ENCODE peak calls at places on chromosomes 7 and 10, in five cellular contexts. L is stomach, U is suprapubic skin, B is SK-N-SH, S is A549. C is an unnamed sample.
A peak's percentile ranks its signal among the peaks of the same experiment; 100 is the strongest.

GRCh38 chr10:4242561-4243035 is 457.6 kb upstream of the KLF6 start:
- DNase-seq in S (no peak), U (no peak), B (no peak), L (no peak), C (no peak)

GRCh38 chr10:124392651-124393342 is 25.9 kb downstream of the OAT start:
- DNase-seq in L (no peak), S (no peak), B (no peak), U (no peak), C (no peak)

GRCh38 chr10:45660876-45661411 is 11.6 kb downstream of the ZFAND4 start:
- DNase-seq in L (no peak), B (no peak), U (no peak), S (no peak), C (no peak)

GRCh38 chr7:18458830-18459229 is 36.7 kb upstream of the HDAC9 start:
- DNase-seq in B (no peak), U (no peak), L (no peak), S (no peak), C (no peak)

GRCh38 chr7:82264752-82265305 is 178.7 kb downstream of the CACNA2D1 start:
- DNase-seq in S (no peak), L (no peak), U (no peak), B (no peak), C (no peak)

GRCh38 chr10:33334839-33335549 is 527 bp upstream of the NRP1 start:
- DNase-seq in S (peak; percentile 88), L (peak; percentile 57), U (peak; percentile 85), B (peak; percentile 88), C (peak; percentile 82)

GRCh38 chr7:79063019-79063698 is 390.3 kb downstream of the MAGI2 start:
- DNase-seq in B (peak; percentile 6), S (no peak), U (no peak), L (no peak), C (no peak)

GRCh38 chr7:41292457-41292856 is 410.4 kb downstream of the INHBA start:
- DNase-seq in B (no peak), L (no peak), U (no peak), S (no peak), C (no peak)

GRCh38 chr10:132172091-132173066 is 14.4 kb upstream of the DPYSL4 start:
- DNase-seq in S (no peak), B (no peak), L (no peak), U (no peak), C (no peak)

GRCh38 chr7:159207398-159207797 is 62.7 kb upstream of the VIPR2 start:
- DNase-seq in S (no peak), L (no peak), U (no peak), B (no peak), C (no peak)

GRCh38 chr7:121442845-121443244 is 46.7 kb upstream of the FAM3C start:
- DNase-seq in S (no peak), U (no peak), L (no peak), B (no peak), C (no peak)

GRCh38 chr7:115217373-115217772 is 295.5 kb downstream of the MDFIC start:
- DNase-seq in B (no peak), L (no peak), S (no peak), U (no peak), C (no peak)

GRCh38 chr10:6297951-6298381 is 95.2 kb downstream of the PFKFB3 start:
- DNase-seq in B (no peak), S (peak; percentile 88), U (no peak), L (peak; percentile 81), C (no peak)

GRCh38 chr10:119378737-119379067 is 163.8 kb downstream of the RGS10 start:
- DNase-seq in U (peak; percentile 59), B (no peak), S (no peak), L (no peak), C (no peak)

GRCh38 chr7:22723171-22723601 is 3.8 kb upstream of the IL6 start:
- DNase-seq in L (peak; percentile 33), U (no peak), B (no peak), S (no peak), C (peak; percentile 34)

GRCh38 chr10:15571570-15571969 is 148.2 kb downstream of the ITGA8 start:
- DNase-seq in S (no peak), L (no peak), U (no peak), B (no peak), C (peak; percentile 67)

GRCh38 chr10:91562839-91563581 is 69.9 kb downstream of the PPP1R3C start:
- DNase-seq in U (no peak), B (no peak), S (no peak), L (no peak), C (no peak)

GRCh38 chr10:130230611-130231010 is 94.4 kb downstream of the GLRX3 start:
- DNase-seq in U (peak; percentile 31), B (no peak), S (no peak), L (peak; percentile 9), C (no peak)

GRCh38 chr7:105010538-105011523 is 3.2 kb upstream of the KMT2E start:
- DNase-seq in L (no peak), B (no peak), S (no peak), U (no peak), C (no peak)

GRCh38 chr10:43390791-43391190 is 18.2 kb downstream of the HNRNPF start:
- DNase-seq in U (peak; percentile 49), S (peak; percentile 73), B (peak; percentile 49), L (no peak), C (no peak)

GRCh38 chr10:103685880-103686669 is 169.3 kb downstream of the SH3PXD2A start:
- DNase-seq in S (peak; percentile 55), L (peak; percentile 82), B (peak; percentile 86), U (peak; percentile 90), C (peak; percentile 89)

GRCh38 chr7:33831389-33832118 is 73.8 kb upstream of the BMPER start:
- DNase-seq in S (no peak), U (no peak), B (no peak), L (no peak), C (no peak)

GRCh38 chr10:1548596-1548995 is 188.7 kb downstream of the ADARB2 start:
- DNase-seq in B (no peak), L (no peak), U (peak; percentile 8), S (no peak), C (no peak)

GRCh38 chr7:23472046-23472445 is 1.8 kb upstream of the IGF2BP3 start:
- DNase-seq in U (no peak), B (no peak), S (no peak), L (no peak), C (no peak)

GRCh38 chr7:28169166-28169713 is 11.4 kb downstream of the JAZF1 start:
- DNase-seq in B (no peak), L (no peak), U (no peak), S (no peak), C (no peak)

GRCh38 chr7:117071597-117071996 is 118.3 kb downstream of the ST7 start:
- DNase-seq in B (peak; percentile 19), U (no peak), S (no peak), L (no peak), C (no peak)

GRCh38 chr7:115511330-115511729 is 519.2 kb downstream of the TFEC start:
- DNase-seq in L (no peak), B (no peak), S (no peak), U (no peak), C (no peak)

GRCh38 chr10:75773813-75774547 is 342.6 kb downstream of the LRMDA start:
- DNase-seq in B (no peak), U (no peak), L (no peak), S (no peak), C (no peak)

GRCh38 chr10:75770634-75771081 is 339.2 kb downstream of the LRMDA start:
- DNase-seq in U (no peak), B (no peak), S (no peak), L (no peak), C (no peak)

GRCh38 chr10:75773139-75773801 is 341.8 kb downstream of the LRMDA start:
- DNase-seq in L (peak; percentile 38), S (peak; percentile 67), U (no peak), B (no peak), C (no peak)

GRCh38 chr10:75771606-75772005 is 340.2 kb downstream of the LRMDA start:
- DNase-seq in S (no peak), U (no peak), B (no peak), L (peak; percentile 36), C (no peak)

GRCh38 chr10:75772153-75772887 is 340.9 kb downstream of the LRMDA start:
- DNase-seq in L (no peak), S (no peak), B (no peak), U (no peak), C (no peak)
- H3K4me3 ChIP-seq in L (peak overlapping the region; percentile 37), S (no peak overlapping the region), B (no peak overlapping the region), U (peak overlapping the region; percentile 23), C (peak overlapping the region; percentile 33)

DNA sequence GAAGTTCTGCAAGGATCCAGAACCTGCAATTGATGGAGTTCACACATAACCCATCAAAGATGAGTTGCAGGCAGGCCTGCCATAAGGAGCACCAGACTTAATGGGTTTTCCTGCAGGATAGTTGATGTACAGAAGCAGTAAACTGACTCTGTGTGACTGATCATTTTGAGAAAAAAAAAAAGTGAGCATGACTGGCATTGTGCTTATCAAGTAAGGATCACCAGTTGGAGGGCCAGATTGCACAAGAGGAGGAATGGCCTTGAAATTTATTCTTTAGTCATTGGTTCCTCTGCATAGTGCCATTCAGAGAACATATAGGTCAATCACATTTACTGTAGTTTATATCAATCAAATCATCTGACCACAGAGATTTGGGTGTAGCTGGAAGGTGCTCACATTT is 3.8 kb downstream of the CYP3A43 start:
- DNase-seq in B (no peak), L (no peak), S (no peak), U (no peak), C (no peak)
- TF ChIP-seq EP300 in B (no peak), L (no peak), S (no peak), U (no peak), C (no peak)

GRCh38 chr7:143514487-143514886 is 36.8 kb downstream of the TAS2R41 start:
- DNase-seq in S (no peak), U (no peak), B (no peak), L (no peak), C (no peak)

GRCh38 chr7:143514995-143515735 is 37.5 kb downstream of the TAS2R41 start:
- DNase-seq in L (no peak), B (no peak), U (no peak), S (no peak), C (no peak)

GRCh38 chr7:143518941-143519340 is 41.3 kb downstream of the TAS2R41 start:
- DNase-seq in U (no peak), L (no peak), B (no peak), S (no peak), C (no peak)

GRCh38 chr7:143518521-143518920 is 40.8 kb downstream of the TAS2R41 start:
- DNase-seq in U (no peak), B (no peak), L (no peak), S (no peak), C (no peak)

DNA sequence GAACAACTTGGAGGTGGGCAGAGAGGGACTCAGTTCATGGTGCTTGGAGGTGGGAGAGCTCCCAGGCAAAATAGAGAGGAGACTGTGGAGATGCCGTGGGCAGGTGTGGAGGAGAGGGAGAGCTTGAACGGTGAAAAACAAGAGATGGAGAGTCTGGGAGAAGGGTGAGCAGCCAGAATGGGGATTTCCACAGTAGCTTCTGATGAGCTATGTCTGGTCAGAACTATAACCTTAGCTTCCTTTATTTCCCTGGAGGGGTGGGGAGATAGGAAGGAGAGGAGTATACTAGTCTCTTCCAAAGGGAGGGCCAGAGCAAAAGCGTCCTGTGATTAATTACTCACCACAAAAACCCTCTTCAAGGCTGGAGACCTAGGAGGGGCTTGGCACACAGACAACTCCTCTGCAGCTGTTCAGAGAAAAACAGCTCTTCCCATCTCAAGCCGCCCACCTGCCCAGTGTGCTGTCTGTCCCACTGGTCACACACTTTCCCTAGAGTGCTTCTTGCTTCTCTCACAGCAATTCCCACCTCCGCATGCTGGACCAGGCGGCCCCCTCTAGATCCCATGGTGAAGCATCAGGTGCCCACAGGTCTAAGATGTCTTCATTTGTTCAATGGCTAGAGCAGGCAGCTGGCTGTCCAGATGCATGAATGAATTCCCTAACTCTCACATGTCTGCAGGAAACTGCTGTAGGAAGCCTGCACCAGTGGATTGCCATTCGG is 41.9 kb downstream of the TAS2R41 start:
- DNase-seq in L (no peak), S (peak; percentile 37), B (no peak), U (no peak), C (peak; percentile 44)
- H3K4me3 ChIP-seq in L (no peak overlapping the region), S (no peak overlapping the region), B (peak overlapping the region; percentile 36), U (no peak overlapping the region), C (no peak overlapping the region)

GRCh38 chr7:12493407-12493806 is 77.1 kb upstream of the SCIN start:
- DNase-seq in U (no peak), L (peak; percentile 36), B (no peak), S (no peak), C (no peak)
- TF ChIP-seq EP300 in U (no peak), L (no peak), B (no peak), S (no peak), C (no peak)